ENCODE peak calls at places on chromosomes 5 and 9, in nine cellular contexts. One of them, this sample, is unnamed.

GRCh38 chr9:86408121-86408520 is 53.9 kb upstream of the TUT7 start:
- DNase-seq in brain microvascular endothelial cell: no peak
- DNase-seq in Right ventricle myocardium superior: no peak
- DNase-seq in AG10803: peak
- DNase-seq in NCI-H2081: no peak
- DNase-seq in ELF-1: no peak
- DNase-seq in activated CD4-positive, alpha-beta T cell treated with anti-CD3 and anti-CD28 coated beads for 48 hours: no peak
- DNase-seq in EL: peak
- DNase-seq in IMR-90: peak
- DNase-seq in this sample: no peak

GRCh38 chr5:165076686-165077085 is 1571.3 kb downstream of the MAT2B start:
- DNase-seq in brain microvascular endothelial cell: no peak
- DNase-seq in Right ventricle myocardium superior: no peak
- DNase-seq in AG10803: no peak
- DNase-seq in NCI-H2081: no peak
- DNase-seq in ELF-1: no peak
- DNase-seq in activated CD4-positive, alpha-beta T cell treated with anti-CD3 and anti-CD28 coated beads for 48 hours: no peak
- DNase-seq in EL: no peak
- DNase-seq in IMR-90: no peak
- DNase-seq in this sample: no peak

GRCh38 chr9:14107977-14108376 is 206.0 kb downstream of the NFIB start:
- DNase-seq in brain microvascular endothelial cell: no peak
- DNase-seq in Right ventricle myocardium superior: no peak
- DNase-seq in AG10803: no peak
- DNase-seq in NCI-H2081: peak
- DNase-seq in ELF-1: no peak
- DNase-seq in activated CD4-positive, alpha-beta T cell treated with anti-CD3 and anti-CD28 coated beads for 48 hours: no peak
- DNase-seq in EL: no peak
- DNase-seq in IMR-90: no peak
- DNase-seq in this sample: no peak

GRCh38 chr5:18745988-18746615 is 1111.8 kb downstream of the TAF11L14 start:
- DNase-seq in brain microvascular endothelial cell: no peak
- DNase-seq in Right ventricle myocardium superior: no peak
- DNase-seq in AG10803: no peak
- DNase-seq in NCI-H2081: peak
- DNase-seq in ELF-1: no peak
- DNase-seq in activated CD4-positive, alpha-beta T cell treated with anti-CD3 and anti-CD28 coated beads for 48 hours: peak
- DNase-seq in EL: peak
- DNase-seq in IMR-90: no peak
- DNase-seq in this sample: peak

GRCh38 chr9:14485366-14485765 is 171.4 kb upstream of the NFIB start:
- DNase-seq in brain microvascular endothelial cell: peak
- DNase-seq in Right ventricle myocardium superior: no peak
- DNase-seq in AG10803: no peak
- DNase-seq in NCI-H2081: no peak
- DNase-seq in ELF-1: no peak
- DNase-seq in activated CD4-positive, alpha-beta T cell treated with anti-CD3 and anti-CD28 coated beads for 48 hours: no peak
- DNase-seq in EL: peak
- DNase-seq in IMR-90: peak
- DNase-seq in this sample: no peak

GRCh38 chr9:35711501-35712428 is 20.2 kb downstream of the TLN1 start:
- DNase-seq in brain microvascular endothelial cell: no peak
- DNase-seq in Right ventricle myocardium superior: no peak
- DNase-seq in AG10803: no peak
- DNase-seq in NCI-H2081: no peak
- DNase-seq in ELF-1: peak
- DNase-seq in activated CD4-positive, alpha-beta T cell treated with anti-CD3 and anti-CD28 coated beads for 48 hours: no peak
- DNase-seq in EL: no peak
- DNase-seq in IMR-90: no peak
- DNase-seq in this sample: no peak

GRCh38 chr9:135951889-135952663 is 9.1 kb downstream of the UBAC1 start:
- DNase-seq in brain microvascular endothelial cell: peak
- DNase-seq in Right ventricle myocardium superior: no peak
- DNase-seq in AG10803: no peak
- DNase-seq in NCI-H2081: peak
- DNase-seq in ELF-1: peak
- DNase-seq in activated CD4-positive, alpha-beta T cell treated with anti-CD3 and anti-CD28 coated beads for 48 hours: no peak
- DNase-seq in EL: no peak
- DNase-seq in IMR-90: peak
- DNase-seq in this sample: no peak

GRCh38 chr5:134365604-134366003 is 1.4 kb downstream of the CDKL3 start:
- DNase-seq in brain microvascular endothelial cell: no peak
- DNase-seq in Right ventricle myocardium superior: no peak
- DNase-seq in AG10803: no peak
- DNase-seq in NCI-H2081: no peak
- DNase-seq in ELF-1: no peak
- DNase-seq in activated CD4-positive, alpha-beta T cell treated with anti-CD3 and anti-CD28 coated beads for 48 hours: no peak
- DNase-seq in EL: no peak
- DNase-seq in IMR-90: no peak
- DNase-seq in this sample: no peak

GRCh38 chr9:95379630-95380029 is 62.1 kb upstream of the FANCC start:
- DNase-seq in brain microvascular endothelial cell: no peak
- DNase-seq in Right ventricle myocardium superior: no peak
- DNase-seq in AG10803: no peak
- DNase-seq in NCI-H2081: no peak
- DNase-seq in ELF-1: no peak
- DNase-seq in activated CD4-positive, alpha-beta T cell treated with anti-CD3 and anti-CD28 coated beads for 48 hours: peak
- DNase-seq in EL: no peak
- DNase-seq in IMR-90: no peak
- DNase-seq in this sample: peak

GRCh38 chr5:68057186-68057585 is 158.4 kb upstream of the PIK3R1 start:
- DNase-seq in brain microvascular endothelial cell: no peak
- DNase-seq in Right ventricle myocardium superior: no peak
- DNase-seq in AG10803: no peak
- DNase-seq in NCI-H2081: no peak
- DNase-seq in ELF-1: no peak
- DNase-seq in activated CD4-positive, alpha-beta T cell treated with anti-CD3 and anti-CD28 coated beads for 48 hours: no peak
- DNase-seq in EL: no peak
- DNase-seq in IMR-90: no peak
- DNase-seq in this sample: no peak

GRCh38 chr5:54845567-54845941 is 139.8 kb downstream of the ESM1 start:
- DNase-seq in brain microvascular endothelial cell: peak
- DNase-seq in Right ventricle myocardium superior: no peak
- DNase-seq in AG10803: peak
- DNase-seq in NCI-H2081: no peak
- DNase-seq in ELF-1: peak
- DNase-seq in activated CD4-positive, alpha-beta T cell treated with anti-CD3 and anti-CD28 coated beads for 48 hours: no peak
- DNase-seq in EL: peak
- DNase-seq in IMR-90: peak
- DNase-seq in this sample: no peak

GRCh38 chr9:110936719-110937452 is 101.4 kb downstream of the LPAR1 start:
- DNase-seq in brain microvascular endothelial cell: no peak
- DNase-seq in Right ventricle myocardium superior: no peak
- DNase-seq in AG10803: peak
- DNase-seq in NCI-H2081: no peak
- DNase-seq in ELF-1: no peak
- DNase-seq in activated CD4-positive, alpha-beta T cell treated with anti-CD3 and anti-CD28 coated beads for 48 hours: no peak
- DNase-seq in EL: peak
- DNase-seq in IMR-90: peak
- DNase-seq in this sample: no peak

GRCh38 chr9:115717711-115718173 is 435.8 kb upstream of the PAPPA start:
- DNase-seq in brain microvascular endothelial cell: peak
- DNase-seq in Right ventricle myocardium superior: no peak
- DNase-seq in AG10803: peak
- DNase-seq in NCI-H2081: no peak
- DNase-seq in ELF-1: no peak
- DNase-seq in activated CD4-positive, alpha-beta T cell treated with anti-CD3 and anti-CD28 coated beads for 48 hours: no peak
- DNase-seq in EL: peak
- DNase-seq in IMR-90: peak
- DNase-seq in this sample: no peak

GRCh38 chr5:145787001-145787400 is 48.1 kb downstream of the PRELID2 start:
- DNase-seq in brain microvascular endothelial cell: no peak
- DNase-seq in Right ventricle myocardium superior: no peak
- DNase-seq in AG10803: no peak
- DNase-seq in NCI-H2081: no peak
- DNase-seq in ELF-1: no peak
- DNase-seq in activated CD4-positive, alpha-beta T cell treated with anti-CD3 and anti-CD28 coated beads for 48 hours: no peak
- DNase-seq in EL: no peak
- DNase-seq in IMR-90: no peak
- DNase-seq in this sample: no peak

GRCh38 chr5:92567831-92568450 is 1013.1 kb downstream of the NR2F1-AS1 start:
- DNase-seq in brain microvascular endothelial cell: no peak
- DNase-seq in Right ventricle myocardium superior: no peak
- DNase-seq in AG10803: no peak
- DNase-seq in NCI-H2081: no peak
- DNase-seq in ELF-1: no peak
- DNase-seq in activated CD4-positive, alpha-beta T cell treated with anti-CD3 and anti-CD28 coated beads for 48 hours: no peak
- DNase-seq in EL: no peak
- DNase-seq in IMR-90: no peak
- DNase-seq in this sample: no peak

GRCh38 chr9:78973906-78974305 is 597.9 kb upstream of the TLE4 start:
- DNase-seq in brain microvascular endothelial cell: peak
- DNase-seq in Right ventricle myocardium superior: no peak
- DNase-seq in AG10803: peak
- DNase-seq in NCI-H2081: peak
- DNase-seq in ELF-1: no peak
- DNase-seq in activated CD4-positive, alpha-beta T cell treated with anti-CD3 and anti-CD28 coated beads for 48 hours: no peak
- DNase-seq in EL: peak
- DNase-seq in IMR-90: peak
- DNase-seq in this sample: no peak

GRCh38 chr9:130292104-130292503 is 26.5 kb downstream of the HMCN2 start:
- DNase-seq in brain microvascular endothelial cell: no peak
- DNase-seq in Right ventricle myocardium superior: no peak
- DNase-seq in AG10803: peak
- DNase-seq in NCI-H2081: no peak
- DNase-seq in ELF-1: no peak
- DNase-seq in activated CD4-positive, alpha-beta T cell treated with anti-CD3 and anti-CD28 coated beads for 48 hours: no peak
- DNase-seq in EL: no peak
- DNase-seq in IMR-90: no peak
- DNase-seq in this sample: no peak

GRCh38 chr9:136525841-136526499 is 19.9 kb downstream of the NOTCH1 start:
- DNase-seq in brain microvascular endothelial cell: no peak
- DNase-seq in Right ventricle myocardium superior: no peak
- DNase-seq in AG10803: no peak
- DNase-seq in NCI-H2081: no peak
- DNase-seq in ELF-1: peak
- DNase-seq in activated CD4-positive, alpha-beta T cell treated with anti-CD3 and anti-CD28 coated beads for 48 hours: no peak
- DNase-seq in EL: no peak
- DNase-seq in IMR-90: no peak
- DNase-seq in this sample: no peak

GRCh38 chr9:68981825-68982224 is 32.1 kb downstream of the PRKACG start:
- DNase-seq in brain microvascular endothelial cell: no peak
- DNase-seq in Right ventricle myocardium superior: no peak
- DNase-seq in AG10803: no peak
- DNase-seq in NCI-H2081: peak
- DNase-seq in ELF-1: peak
- DNase-seq in activated CD4-positive, alpha-beta T cell treated with anti-CD3 and anti-CD28 coated beads for 48 hours: no peak
- DNase-seq in EL: no peak
- DNase-seq in IMR-90: no peak
- DNase-seq in this sample: no peak

GRCh38 chr9:119802621-119803020 is 433.4 kb upstream of the BRINP1 start:
- DNase-seq in brain microvascular endothelial cell: no peak
- DNase-seq in Right ventricle myocardium superior: peak
- DNase-seq in AG10803: peak
- DNase-seq in NCI-H2081: peak
- DNase-seq in ELF-1: no peak
- DNase-seq in activated CD4-positive, alpha-beta T cell treated with anti-CD3 and anti-CD28 coated beads for 48 hours: no peak
- DNase-seq in EL: no peak
- DNase-seq in IMR-90: no peak
- DNase-seq in this sample: no peak

GRCh38 chr5:43367909-43368648 is 44.1 kb downstream of the CCL28 start:
- DNase-seq in brain microvascular endothelial cell: no peak
- DNase-seq in Right ventricle myocardium superior: no peak
- DNase-seq in AG10803: no peak
- DNase-seq in NCI-H2081: no peak
- DNase-seq in ELF-1: no peak
- DNase-seq in activated CD4-positive, alpha-beta T cell treated with anti-CD3 and anti-CD28 coated beads for 48 hours: no peak
- DNase-seq in EL: no peak
- DNase-seq in IMR-90: peak
- DNase-seq in this sample: no peak

GRCh38 chr9:72755836-72756235 is 197.0 kb downstream of the ALDH1A1 start:
- DNase-seq in brain microvascular endothelial cell: no peak
- DNase-seq in Right ventricle myocardium superior: no peak
- DNase-seq in AG10803: no peak
- DNase-seq in NCI-H2081: no peak
- DNase-seq in ELF-1: no peak
- DNase-seq in activated CD4-positive, alpha-beta T cell treated with anti-CD3 and anti-CD28 coated beads for 48 hours: no peak
- DNase-seq in EL: no peak
- DNase-seq in IMR-90: no peak
- DNase-seq in this sample: no peak

GRCh38 chr9:4145482-4145881 is 154.4 kb downstream of the GLIS3 start:
- DNase-seq in brain microvascular endothelial cell: no peak
- DNase-seq in Right ventricle myocardium superior: no peak
- DNase-seq in AG10803: no peak
- DNase-seq in NCI-H2081: no peak
- DNase-seq in ELF-1: no peak
- DNase-seq in activated CD4-positive, alpha-beta T cell treated with anti-CD3 and anti-CD28 coated beads for 48 hours: no peak
- DNase-seq in EL: no peak
- DNase-seq in IMR-90: no peak
- DNase-seq in this sample: no peak

GRCh38 chr5:113520429-113520828 is 6.9 kb downstream of the YTHDC2 start:
- DNase-seq in brain microvascular endothelial cell: peak
- DNase-seq in Right ventricle myocardium superior: no peak
- DNase-seq in AG10803: peak
- DNase-seq in NCI-H2081: no peak
- DNase-seq in ELF-1: no peak
- DNase-seq in activated CD4-positive, alpha-beta T cell treated with anti-CD3 and anti-CD28 coated beads for 48 hours: peak
- DNase-seq in EL: peak
- DNase-seq in IMR-90: peak
- DNase-seq in this sample: peak

GRCh38 chr5:9482381-9482780 is 63.5 kb downstream of the SEMA5A start:
- DNase-seq in brain microvascular endothelial cell: no peak
- DNase-seq in Right ventricle myocardium superior: no peak
- DNase-seq in AG10803: no peak
- DNase-seq in NCI-H2081: no peak
- DNase-seq in ELF-1: no peak
- DNase-seq in activated CD4-positive, alpha-beta T cell treated with anti-CD3 and anti-CD28 coated beads for 48 hours: no peak
- DNase-seq in EL: no peak
- DNase-seq in IMR-90: no peak
- DNase-seq in this sample: no peak

GRCh38 chr9:134055981-134056461 is 11.8 kb downstream of the BRD3 start:
- DNase-seq in brain microvascular endothelial cell: no peak
- DNase-seq in Right ventricle myocardium superior: peak
- DNase-seq in AG10803: peak
- DNase-seq in NCI-H2081: no peak
- DNase-seq in ELF-1: no peak
- DNase-seq in activated CD4-positive, alpha-beta T cell treated with anti-CD3 and anti-CD28 coated beads for 48 hours: no peak
- DNase-seq in EL: peak
- DNase-seq in IMR-90: peak
- DNase-seq in this sample: no peak

GRCh38 chr9:14661421-14662059 is 31.7 kb downstream of the ZDHHC21 start:
- DNase-seq in brain microvascular endothelial cell: peak
- DNase-seq in Right ventricle myocardium superior: no peak
- DNase-seq in AG10803: peak
- DNase-seq in NCI-H2081: peak
- DNase-seq in ELF-1: no peak
- DNase-seq in activated CD4-positive, alpha-beta T cell treated with anti-CD3 and anti-CD28 coated beads for 48 hours: no peak
- DNase-seq in EL: peak
- DNase-seq in IMR-90: peak
- DNase-seq in this sample: no peak

GRCh38 chr9:134406366-134407122 is 80.3 kb downstream of the RXRA start:
- DNase-seq in brain microvascular endothelial cell: no peak
- DNase-seq in Right ventricle myocardium superior: peak
- DNase-seq in AG10803: peak
- DNase-seq in NCI-H2081: no peak
- DNase-seq in ELF-1: no peak
- DNase-seq in activated CD4-positive, alpha-beta T cell treated with anti-CD3 and anti-CD28 coated beads for 48 hours: no peak
- DNase-seq in EL: peak
- DNase-seq in IMR-90: no peak
- DNase-seq in this sample: no peak

GRCh38 chr5:109989994-109990722 is 300.4 kb downstream of the MAN2A1 start:
- DNase-seq in brain microvascular endothelial cell: no peak
- DNase-seq in Right ventricle myocardium superior: no peak
- DNase-seq in AG10803: no peak
- DNase-seq in NCI-H2081: no peak
- DNase-seq in ELF-1: no peak
- DNase-seq in activated CD4-positive, alpha-beta T cell treated with anti-CD3 and anti-CD28 coated beads for 48 hours: no peak
- DNase-seq in EL: no peak
- DNase-seq in IMR-90: no peak
- DNase-seq in this sample: no peak

GRCh38 chr5:32160228-32160627 is 13.9 kb downstream of the GOLPH3 start:
- DNase-seq in brain microvascular endothelial cell: no peak
- DNase-seq in Right ventricle myocardium superior: no peak
- DNase-seq in AG10803: peak
- DNase-seq in NCI-H2081: no peak
- DNase-seq in ELF-1: no peak
- DNase-seq in activated CD4-positive, alpha-beta T cell treated with anti-CD3 and anti-CD28 coated beads for 48 hours: no peak
- DNase-seq in EL: no peak
- DNase-seq in IMR-90: peak
- DNase-seq in this sample: no peak

GRCh38 chr5:54295658-54296276 is 14.6 kb downstream of the ARL15 start:
- DNase-seq in brain microvascular endothelial cell: no peak
- DNase-seq in Right ventricle myocardium superior: peak
- DNase-seq in AG10803: no peak
- DNase-seq in NCI-H2081: no peak
- DNase-seq in ELF-1: no peak
- DNase-seq in activated CD4-positive, alpha-beta T cell treated with anti-CD3 and anti-CD28 coated beads for 48 hours: no peak
- DNase-seq in EL: no peak
- DNase-seq in IMR-90: no peak
- DNase-seq in this sample: no peak